ENCODE peak calls at places on chromosomes 5 and 9, in five cellular contexts. One of them, this sample, is unnamed.

GRCh38 chr9:69411931-69412740 is 87.1 kb downstream of the ENTREP1 start:
- DNase-seq in BE2C: no peak
- DNase-seq in fibroblast of mammary gland: no peak
- DNase-seq in heart right ventricle: no peak
- DNase-seq in BJ: no peak
- DNase-seq in this sample: no peak

GRCh38 chr5:111227226-111227782 is 3.1 kb downstream of the CAMK4 start:
- DNase-seq in BE2C: peak; percentile 20
- DNase-seq in fibroblast of mammary gland: no peak
- DNase-seq in heart right ventricle: no peak
- DNase-seq in BJ: no peak
- DNase-seq in this sample: no peak

GRCh38 chr5:102835715-102836114 is 80.6 kb downstream of the PAM start:
- DNase-seq in BE2C: no peak
- DNase-seq in fibroblast of mammary gland: no peak
- DNase-seq in heart right ventricle: no peak
- DNase-seq in BJ: no peak
- DNase-seq in this sample: no peak

GRCh38 chr5:121350493-121350892 is 501.2 kb upstream of the FTMT start:
- DNase-seq in BE2C: no peak
- DNase-seq in fibroblast of mammary gland: peak; percentile 55
- DNase-seq in heart right ventricle: no peak
- DNase-seq in BJ: peak; percentile 4
- DNase-seq in this sample: no peak

GRCh38 chr9:27053369-27054057 is 48.0 kb upstream of the LRRC19 start:
- DNase-seq in BE2C: no peak
- DNase-seq in fibroblast of mammary gland: no peak
- DNase-seq in heart right ventricle: no peak
- DNase-seq in BJ: no peak
- DNase-seq in this sample: no peak

GRCh38 chr9:106307670-106308069 is 555.3 kb upstream of the ZNF462 start:
- DNase-seq in BE2C: no peak
- DNase-seq in fibroblast of mammary gland: peak; percentile 6
- DNase-seq in heart right ventricle: no peak
- DNase-seq in BJ: no peak
- DNase-seq in this sample: no peak

GRCh38 chr5:157930710-157931109 is 71.8 kb upstream of the CLINT1 start:
- DNase-seq in BE2C: no peak
- DNase-seq in fibroblast of mammary gland: no peak
- DNase-seq in heart right ventricle: peak; percentile 64
- DNase-seq in BJ: no peak
- DNase-seq in this sample: no peak

GRCh38 chr9:99466104-99466503 is 244.0 kb downstream of the SEC61B start:
- DNase-seq in BE2C: peak; percentile 56
- DNase-seq in fibroblast of mammary gland: no peak
- DNase-seq in heart right ventricle: no peak
- DNase-seq in BJ: no peak
- DNase-seq in this sample: no peak

GRCh38 chr5:58240286-58240685 is 219.6 kb downstream of the PLK2 start:
- DNase-seq in BE2C: no peak
- DNase-seq in fibroblast of mammary gland: peak; percentile 42
- DNase-seq in heart right ventricle: no peak
- DNase-seq in BJ: no peak
- DNase-seq in this sample: no peak

GRCh38 chr5:64331597-64332277 is 166.1 kb downstream of the RNF180 start:
- DNase-seq in BE2C: no peak
- DNase-seq in fibroblast of mammary gland: no peak
- DNase-seq in heart right ventricle: peak; percentile 48
- DNase-seq in BJ: no peak
- DNase-seq in this sample: no peak

GRCh38 chr5:173065155-173065554 is 9.0 kb downstream of the CREBRF start:
- DNase-seq in BE2C: no peak
- DNase-seq in fibroblast of mammary gland: no peak
- DNase-seq in heart right ventricle: no peak
- DNase-seq in BJ: no peak
- DNase-seq in this sample: no peak

GRCh38 chr5:171310816-171311697 is 2.0 kb downstream of the TLX3 start:
- DNase-seq in BE2C: no peak
- DNase-seq in fibroblast of mammary gland: peak; percentile 28
- DNase-seq in heart right ventricle: no peak
- DNase-seq in BJ: no peak
- DNase-seq in this sample: no peak

GRCh38 chr9:6417186-6417585 is 4.2 kb downstream of the UHRF2 start:
- DNase-seq in BE2C: no peak
- DNase-seq in fibroblast of mammary gland: peak; percentile 30
- DNase-seq in heart right ventricle: no peak
- DNase-seq in BJ: no peak
- DNase-seq in this sample: no peak

GRCh38 chr9:38380230-38380871 is 12.2 kb upstream of the ALDH1B1 start:
- DNase-seq in BE2C: no peak
- DNase-seq in fibroblast of mammary gland: no peak
- DNase-seq in heart right ventricle: no peak
- DNase-seq in BJ: no peak
- DNase-seq in this sample: no peak

GRCh38 chr9:13587581-13587980 is 308.1 kb upstream of the MPDZ start:
- DNase-seq in BE2C: no peak
- DNase-seq in fibroblast of mammary gland: no peak
- DNase-seq in heart right ventricle: no peak
- DNase-seq in BJ: no peak
- DNase-seq in this sample: peak; percentile 37

GRCh38 chr5:10478436-10478835 is 36.8 kb downstream of the ROPN1L start:
- DNase-seq in BE2C: no peak
- DNase-seq in fibroblast of mammary gland: no peak
- DNase-seq in heart right ventricle: no peak
- DNase-seq in BJ: no peak
- DNase-seq in this sample: no peak

GRCh38 chr5:37847978-37848425 is 8.2 kb upstream of the GDNF start:
- DNase-seq in BE2C: no peak
- DNase-seq in fibroblast of mammary gland: peak; percentile 92
- DNase-seq in heart right ventricle: no peak
- DNase-seq in BJ: no peak
- DNase-seq in this sample: no peak

GRCh38 chr5:145697251-145698016 is 137.7 kb downstream of the PRELID2 start:
- DNase-seq in BE2C: peak; percentile 30
- DNase-seq in fibroblast of mammary gland: peak; percentile 71
- DNase-seq in heart right ventricle: no peak
- DNase-seq in BJ: no peak
- DNase-seq in this sample: no peak

GRCh38 chr9:99266136-99267023 is 44.3 kb downstream of the SEC61B start:
- DNase-seq in BE2C: peak; percentile 85
- DNase-seq in fibroblast of mammary gland: peak; percentile 72
- DNase-seq in heart right ventricle: peak; percentile 68
- DNase-seq in BJ: no peak
- DNase-seq in this sample: peak; percentile 68

GRCh38 chr9:34163439-34163838 is 15.4 kb upstream of the UBAP1 start:
- DNase-seq in BE2C: no peak
- DNase-seq in fibroblast of mammary gland: peak; percentile 87
- DNase-seq in heart right ventricle: no peak
- DNase-seq in BJ: no peak
- DNase-seq in this sample: no peak

GRCh38 chr9:589723-590122 is 251.8 kb upstream of the DMRT1 start:
- DNase-seq in BE2C: no peak
- DNase-seq in fibroblast of mammary gland: peak; percentile 8
- DNase-seq in heart right ventricle: no peak
- DNase-seq in BJ: peak; percentile 11
- DNase-seq in this sample: no peak

GRCh38 chr5:100824635-100825034 is 78.4 kb downstream of the ST8SIA4 start:
- DNase-seq in BE2C: no peak
- DNase-seq in fibroblast of mammary gland: no peak
- DNase-seq in heart right ventricle: no peak
- DNase-seq in BJ: no peak
- DNase-seq in this sample: no peak

GRCh38 chr5:97874491-97874890 is 691.4 kb upstream of the RIOK2 start:
- DNase-seq in BE2C: no peak
- DNase-seq in fibroblast of mammary gland: peak; percentile 55
- DNase-seq in heart right ventricle: no peak
- DNase-seq in BJ: peak; percentile 45
- DNase-seq in this sample: no peak

GRCh38 chr9:106613250-106613737 is 249.7 kb upstream of the ZNF462 start:
- DNase-seq in BE2C: peak; percentile 45
- DNase-seq in fibroblast of mammary gland: no peak
- DNase-seq in heart right ventricle: peak; percentile 13
- DNase-seq in BJ: no peak
- DNase-seq in this sample: no peak

GRCh38 chr9:134223091-134223490 is 58.7 kb upstream of the RNU6ATAC start:
- DNase-seq in BE2C: peak; percentile 1
- DNase-seq in fibroblast of mammary gland: no peak
- DNase-seq in heart right ventricle: no peak
- DNase-seq in BJ: no peak
- DNase-seq in this sample: no peak

GRCh38 chr5:40551706-40552557 is 127.8 kb upstream of the PTGER4 start:
- DNase-seq in BE2C: no peak
- DNase-seq in fibroblast of mammary gland: peak; percentile 96
- DNase-seq in heart right ventricle: no peak
- DNase-seq in BJ: peak; percentile 67
- DNase-seq in this sample: no peak

GRCh38 chr5:145685417-145685816 is 149.7 kb downstream of the PRELID2 start:
- DNase-seq in BE2C: no peak
- DNase-seq in fibroblast of mammary gland: no peak
- DNase-seq in heart right ventricle: no peak
- DNase-seq in BJ: no peak
- DNase-seq in this sample: no peak

GRCh38 chr5:131250749-131251148 is 13.1 kb upstream of the CDC42SE2 start:
- DNase-seq in BE2C: no peak
- DNase-seq in fibroblast of mammary gland: no peak
- DNase-seq in heart right ventricle: no peak
- DNase-seq in BJ: no peak
- DNase-seq in this sample: no peak

GRCh38 chr9:120043448-120043847 is 536.5 kb downstream of the CDK5RAP2 start:
- DNase-seq in BE2C: no peak
- DNase-seq in fibroblast of mammary gland: no peak
- DNase-seq in heart right ventricle: no peak
- DNase-seq in BJ: no peak
- DNase-seq in this sample: no peak

GRCh38 chr5:167822241-167822640 is 469.2 kb upstream of the WWC1 start:
- DNase-seq in BE2C: no peak
- DNase-seq in fibroblast of mammary gland: no peak
- DNase-seq in heart right ventricle: no peak
- DNase-seq in BJ: no peak
- DNase-seq in this sample: no peak

GRCh38 chr9:129875181-129875611 is 39.9 kb downstream of the USP20 start:
- DNase-seq in BE2C: no peak
- DNase-seq in fibroblast of mammary gland: no peak
- DNase-seq in heart right ventricle: no peak
- DNase-seq in BJ: no peak
- DNase-seq in this sample: no peak
- TF ChIP-seq CTCF in BE2C: peak; percentile 34
- TF ChIP-seq CTCF in fibroblast of mammary gland: no peak
- TF ChIP-seq CTCF in heart right ventricle: no peak
- TF ChIP-seq CTCF in BJ: no peak
- TF ChIP-seq CTCF in this sample: no peak

DNA sequence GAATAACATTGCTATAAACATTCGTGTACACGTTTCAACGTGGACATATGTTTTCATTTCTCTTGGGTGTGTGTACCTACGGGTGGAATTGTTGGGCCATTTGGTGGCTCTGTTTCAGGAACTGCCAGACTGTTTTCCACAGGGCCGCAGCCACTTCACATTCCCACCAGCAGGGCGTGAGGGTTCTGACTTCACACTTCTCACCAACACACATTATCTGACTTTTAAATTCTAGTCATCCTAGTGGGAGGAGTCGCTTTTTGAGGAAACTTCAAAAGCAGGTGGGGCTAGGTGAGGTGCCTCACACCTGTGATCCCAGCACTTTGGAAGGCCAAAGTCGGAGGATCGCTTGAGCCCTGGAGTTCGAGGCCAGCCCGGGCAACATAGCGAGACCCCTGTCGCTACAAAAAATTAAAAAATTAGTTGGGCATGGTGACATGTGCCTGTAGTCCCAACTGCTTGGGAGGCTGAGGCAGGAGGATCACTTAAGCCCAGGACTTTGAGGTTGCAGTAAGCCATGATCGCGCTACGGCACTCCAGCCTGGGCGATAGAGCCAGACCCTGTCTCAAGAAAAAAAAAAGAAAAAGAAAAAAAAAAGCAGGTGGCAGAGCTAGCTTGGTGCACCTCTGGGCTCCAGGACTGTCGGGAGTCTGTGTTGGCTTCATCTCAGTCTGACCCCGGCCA is 28.5 kb downstream of the TSPAN17 start:
- DNase-seq in BE2C: no peak
- DNase-seq in fibroblast of mammary gland: peak; percentile 17
- DNase-seq in heart right ventricle: no peak
- DNase-seq in BJ: no peak
- DNase-seq in this sample: no peak
- TF ChIP-seq CTCF in BE2C: peak; percentile 61
- TF ChIP-seq CTCF in fibroblast of mammary gland: peak; percentile 45
- TF ChIP-seq CTCF in heart right ventricle: peak; percentile 21
- TF ChIP-seq CTCF in BJ: peak; percentile 60
- TF ChIP-seq CTCF in this sample: peak; percentile 77

DNA sequence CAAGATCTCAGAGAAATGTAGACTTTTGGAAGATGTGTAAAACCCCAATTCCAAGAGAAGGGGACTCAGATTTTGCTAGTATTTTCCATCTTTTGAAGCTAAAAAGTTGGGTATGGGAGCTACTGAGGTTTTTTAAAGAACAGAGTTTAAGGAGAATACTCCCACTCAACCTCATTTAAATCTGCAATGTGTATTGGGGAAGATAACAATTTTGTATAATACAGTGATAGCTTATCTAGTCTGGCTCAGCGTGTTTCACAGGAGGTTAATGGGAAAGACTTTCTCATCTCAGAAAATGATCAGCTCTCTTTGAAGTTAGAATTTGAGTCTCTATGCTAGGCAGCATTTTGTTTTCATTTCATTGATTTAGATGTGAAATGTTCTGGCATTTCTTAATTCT is 15.6 kb upstream of the TNFSF8 start:
- DNase-seq in BE2C: no peak
- DNase-seq in fibroblast of mammary gland: no peak
- DNase-seq in heart right ventricle: no peak
- DNase-seq in BJ: no peak
- DNase-seq in this sample: no peak
- TF ChIP-seq CTCF in BE2C: no peak
- TF ChIP-seq CTCF in fibroblast of mammary gland: no peak
- TF ChIP-seq CTCF in heart right ventricle: no peak
- TF ChIP-seq CTCF in BJ: no peak
- TF ChIP-seq CTCF in this sample: no peak

DNA sequence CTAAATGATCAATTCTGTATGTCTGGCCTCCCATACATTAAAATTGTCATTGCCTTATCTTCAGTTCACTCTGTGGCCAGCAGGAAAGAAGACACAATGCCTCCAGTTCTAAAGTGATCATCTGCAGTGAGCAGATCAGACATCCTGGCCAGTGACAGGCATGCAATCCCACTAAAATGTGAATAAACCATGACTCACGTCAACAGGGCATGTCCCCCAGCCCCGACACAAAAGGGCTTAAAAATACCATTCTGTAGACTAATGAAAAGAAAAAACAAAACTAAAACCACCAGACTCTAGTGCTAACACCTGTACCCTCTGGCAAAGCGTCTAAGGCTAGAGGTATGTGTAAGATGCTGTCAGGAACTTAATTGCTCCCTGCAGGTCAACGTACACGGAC is 38.5 kb downstream of the DDX31 start:
- DNase-seq in BE2C: no peak
- DNase-seq in fibroblast of mammary gland: peak; percentile 79
- DNase-seq in heart right ventricle: no peak
- DNase-seq in BJ: peak; percentile 24
- DNase-seq in this sample: no peak
- TF ChIP-seq CTCF in BE2C: no peak
- TF ChIP-seq CTCF in fibroblast of mammary gland: peak; percentile 11
- TF ChIP-seq CTCF in heart right ventricle: no peak
- TF ChIP-seq CTCF in BJ: peak; percentile 19
- TF ChIP-seq CTCF in this sample: no peak